ENCODE peak calls at places on chromosome X, in four cellular contexts. One of them, this sample, is unnamed.

GRCh38 chrX:23661671-23662070 is 5.6 kb upstream of the PRDX4 start:
- DNase-seq in GM23338: no peak
- DNase-seq in GM06990: no peak
- DNase-seq in MM.1S: no peak
- DNase-seq in this sample: no peak

GRCh38 chrX:105228602-105229001 is 8.1 kb upstream of the TEX13A start:
- DNase-seq in GM23338: no peak
- DNase-seq in GM06990: no peak
- DNase-seq in MM.1S: no peak
- DNase-seq in this sample: no peak

GRCh38 chrX:121832446-121832845 is 785.0 kb downstream of the GLUD2 start:
- DNase-seq in GM23338: no peak
- DNase-seq in GM06990: no peak
- DNase-seq in MM.1S: no peak
- DNase-seq in this sample: no peak

GRCh38 chrX:21798677-21799219 is 40.7 kb upstream of the MBTPS2 start:
- DNase-seq in GM23338: no peak
- DNase-seq in GM06990: no peak
- DNase-seq in MM.1S: no peak
- DNase-seq in this sample: peak

GRCh38 chrX:150200820-150201287 is 162.3 kb upstream of the MAMLD1 start:
- DNase-seq in GM23338: no peak
- DNase-seq in GM06990: peak
- DNase-seq in MM.1S: no peak
- DNase-seq in this sample: peak

GRCh38 chrX:149568701-149569296 is 18.5 kb downstream of the MAGEA9B start:
- DNase-seq in GM23338: no peak
- DNase-seq in GM06990: no peak
- DNase-seq in MM.1S: no peak
- DNase-seq in this sample: no peak

GRCh38 chrX:40097101-40097491 is 662 bp downstream of the BCOR start:
- DNase-seq in GM23338: no peak
- DNase-seq in GM06990: no peak
- DNase-seq in MM.1S: no peak
- DNase-seq in this sample: no peak

GRCh38 chrX:129686422-129686948 is 31.7 kb upstream of the APLN start:
- DNase-seq in GM23338: no peak
- DNase-seq in GM06990: no peak
- DNase-seq in MM.1S: no peak
- DNase-seq in this sample: no peak

GRCh38 chrX:112043997-112044396 is 38.6 kb downstream of the TRPC5 start:
- DNase-seq in GM23338: peak
- DNase-seq in GM06990: no peak
- DNase-seq in MM.1S: peak
- DNase-seq in this sample: no peak

GRCh38 chrX:53716328-53717088 is 30.0 kb upstream of the HUWE1 start:
- DNase-seq in GM23338: no peak
- DNase-seq in GM06990: peak
- DNase-seq in MM.1S: peak
- DNase-seq in this sample: no peak

GRCh38 chrX:31590581-31591113 is 518.8 kb upstream of the FTHL17 start:
- DNase-seq in GM23338: no peak
- DNase-seq in GM06990: no peak
- DNase-seq in MM.1S: no peak
- DNase-seq in this sample: no peak

GRCh38 chrX:21479695-21480280 is 105.6 kb downstream of the CNKSR2 start:
- DNase-seq in GM23338: peak
- DNase-seq in GM06990: peak
- DNase-seq in MM.1S: peak
- DNase-seq in this sample: peak

GRCh38 chrX:143437439-143437838 is 79.8 kb downstream of the SPANXN3 start:
- DNase-seq in GM23338: peak
- DNase-seq in GM06990: no peak
- DNase-seq in MM.1S: peak
- DNase-seq in this sample: no peak
- TF ChIP-seq CTCF in GM23338: peak
- TF ChIP-seq CTCF in GM06990: peak
- TF ChIP-seq CTCF in MM.1S: peak
- TF ChIP-seq CTCF in this sample: peak

GRCh38 chrX:275476-275966 is 5.7 kb upstream of the PLCXD1 start:
- DNase-seq in GM23338: no peak
- DNase-seq in GM06990: no peak
- DNase-seq in MM.1S: no peak
- DNase-seq in this sample: no peak
- H3K4me3 ChIP-seq in GM23338: peak
- H3K4me3 ChIP-seq in GM06990: no peak
- H3K4me3 ChIP-seq in MM.1S: peak
- H3K4me3 ChIP-seq in this sample: no peak

GRCh38 chrX:76850851-76851250 is 423.3 kb downstream of the MAGEE1 start:
- DNase-seq in GM23338: peak
- DNase-seq in GM06990: no peak
- DNase-seq in MM.1S: no peak
- DNase-seq in this sample: no peak
- TF ChIP-seq CTCF in GM23338: peak
- TF ChIP-seq CTCF in GM06990: peak
- TF ChIP-seq CTCF in MM.1S: peak
- TF ChIP-seq CTCF in this sample: peak

GRCh38 chrX:151396827-151397740 is at the start of gene VMA21:
- DNase-seq in GM23338: peak
- DNase-seq in GM06990: peak
- DNase-seq in MM.1S: peak
- DNase-seq in this sample: peak

GRCh38 chrX:151396042-151396826 is 772 bp upstream of the VMA21 start:
- DNase-seq in GM23338: peak
- DNase-seq in GM06990: peak
- DNase-seq in MM.1S: peak
- DNase-seq in this sample: peak

GRCh38 chrX:151397741-151398070 is 700 bp downstream of the VMA21 start:
- DNase-seq in GM23338: peak
- DNase-seq in GM06990: no peak
- DNase-seq in MM.1S: no peak
- DNase-seq in this sample: no peak

GRCh38 chrX:151402719-151403390 is 5.8 kb downstream of the VMA21 start:
- DNase-seq in GM23338: peak
- DNase-seq in GM06990: no peak
- DNase-seq in MM.1S: no peak
- DNase-seq in this sample: no peak

GRCh38 chrX:151398346-151398745 is 1.3 kb downstream of the VMA21 start:
- DNase-seq in GM23338: no peak
- DNase-seq in GM06990: no peak
- DNase-seq in MM.1S: no peak
- DNase-seq in this sample: no peak
- H3K4me3 ChIP-seq in GM23338: peak
- H3K4me3 ChIP-seq in GM06990: peak
- H3K4me3 ChIP-seq in MM.1S: peak
- H3K4me3 ChIP-seq in this sample: peak